ENCODE peak calls at places on chromosomes 12 and 14, in four cellular contexts. One of them, this sample, is unnamed.
A peak's percentile ranks its signal among the peaks of the same experiment; 100 is the strongest.

GRCh38 chr14:81062816-81063215 is 107.4 kb downstream of the TSHR start:
- DNase-seq in K562: peak; percentile 38
- DNase-seq in GM12878: peak; percentile 1
- DNase-seq in HepG2: peak; percentile 10
- DNase-seq in this sample: peak; percentile 50

GRCh38 chr14:53064461-53064860 is 88.7 kb downstream of the DDHD1 start:
- DNase-seq in K562: no peak
- DNase-seq in GM12878: no peak
- DNase-seq in HepG2: no peak
- DNase-seq in this sample: no peak

GRCh38 chr12:95820096-95820703 is 29.6 kb upstream of the NTN4 start:
- DNase-seq in K562: peak; percentile 28
- DNase-seq in GM12878: no peak
- DNase-seq in HepG2: peak; percentile 62
- DNase-seq in this sample: no peak

GRCh38 chr12:95429172-95429510 is 44.8 kb upstream of the METAP2 start:
- DNase-seq in HepG2: no peak
- DNase-seq in K562: no peak
- DNase-seq in GM12878: no peak
- DNase-seq in this sample: no peak

GRCh38 chr12:56836800-56837663 is 73.9 kb downstream of the HSD17B6 start:
- DNase-seq in HepG2: no peak
- DNase-seq in GM12878: no peak
- DNase-seq in K562: peak; percentile 41
- DNase-seq in this sample: no peak

GRCh38 chr12:102948941-102949352 is 8.5 kb upstream of the ASCL1 start:
- DNase-seq in GM12878: no peak
- DNase-seq in HepG2: peak; percentile 10
- DNase-seq in K562: peak; percentile 56
- DNase-seq in this sample: peak; percentile 94

GRCh38 chr12:114041590-114041989 is 75.5 kb upstream of the RBM19 start:
- DNase-seq in GM12878: no peak
- DNase-seq in K562: no peak
- DNase-seq in HepG2: no peak
- DNase-seq in this sample: no peak

GRCh38 chr14:54747616-54748015 is 155.0 kb downstream of the GCH1 start:
- DNase-seq in K562: no peak
- DNase-seq in HepG2: no peak
- DNase-seq in GM12878: no peak
- DNase-seq in this sample: no peak

GRCh38 chr12:57224973-57225679 is 4.4 kb upstream of the SHMT2 start:
- DNase-seq in HepG2: no peak
- DNase-seq in GM12878: no peak
- DNase-seq in K562: no peak
- DNase-seq in this sample: no peak

GRCh38 chr12:63764481-63764880 is 15.2 kb upstream of the RXYLT1 start:
- DNase-seq in K562: no peak
- DNase-seq in GM12878: no peak
- DNase-seq in HepG2: no peak
- DNase-seq in this sample: no peak

GRCh38 chr14:96861568-96862310 is 64.6 kb downstream of the VRK1 start:
- DNase-seq in GM12878: no peak
- DNase-seq in K562: no peak
- DNase-seq in HepG2: peak; percentile 3
- DNase-seq in this sample: peak; percentile 36

GRCh38 chr12:109744026-109744425 is 30.4 kb downstream of the FAM222A start:
- DNase-seq in K562: no peak
- DNase-seq in HepG2: no peak
- DNase-seq in GM12878: no peak
- DNase-seq in this sample: no peak

GRCh38 chr14:86943391-86944365 is 1049.3 kb downstream of the GALC start:
- DNase-seq in K562: no peak
- DNase-seq in HepG2: no peak
- DNase-seq in GM12878: no peak
- DNase-seq in this sample: no peak

DNA sequence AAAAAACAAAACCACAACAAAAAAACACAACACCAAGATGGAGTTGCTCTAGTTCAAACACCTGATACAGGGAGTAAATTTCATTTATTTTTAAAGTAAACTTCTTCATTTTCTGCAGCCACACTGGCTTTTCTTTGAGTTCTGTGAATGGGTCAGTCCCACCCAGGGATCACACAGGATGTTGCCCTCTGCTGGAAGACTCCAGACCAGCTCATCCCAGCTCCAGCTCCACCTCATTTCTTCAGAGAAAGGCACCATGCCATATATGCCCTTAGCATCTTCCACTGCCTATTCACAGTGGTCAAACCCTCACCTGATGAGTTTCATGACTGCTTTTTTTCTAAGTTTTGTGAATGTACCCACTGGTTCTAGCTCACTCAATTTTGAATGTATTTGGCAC is 8.0 kb downstream of the GLIPR1 start:
- DNase-seq in K562: peak; percentile 50
- DNase-seq in GM12878: no peak
- DNase-seq in HepG2: peak; percentile 12
- DNase-seq in this sample: no peak
- TF ChIP-seq ZNF274 in K562: no peak
- TF ChIP-seq ZNF274 in GM12878: no peak
- TF ChIP-seq ZNF274 in HepG2: no peak
- TF ChIP-seq ZNF274 in this sample: no peak

DNA sequence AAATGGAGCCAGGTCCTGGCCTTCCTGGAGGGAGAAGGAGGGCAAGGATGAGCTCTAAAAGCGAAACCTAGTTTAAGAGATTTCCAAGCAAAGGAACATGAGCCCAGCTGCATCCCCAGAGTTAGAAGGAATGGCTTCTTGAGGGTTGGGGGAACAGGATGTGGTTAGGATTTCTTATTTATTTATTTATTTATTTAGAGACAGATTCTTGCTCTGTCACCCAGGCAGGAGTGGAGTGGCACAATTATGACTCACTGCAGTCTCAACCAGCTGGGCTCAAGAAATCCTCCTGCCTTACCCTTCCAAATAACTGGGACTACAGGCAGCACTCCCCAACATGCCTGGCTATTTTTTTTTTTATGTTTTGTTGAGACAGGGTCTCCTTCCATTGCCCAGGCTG is 25.3 kb upstream of the TMEM106C start:
- DNase-seq in GM12878: no peak
- DNase-seq in K562: no peak
- DNase-seq in HepG2: no peak
- DNase-seq in this sample: no peak
- TF ChIP-seq TAF1 in GM12878: no peak
- TF ChIP-seq TAF1 in K562: no peak
- TF ChIP-seq TAF1 in HepG2: no peak
- TF ChIP-seq TAF1 in this sample: no peak

GRCh38 chr14:99721792-99722516 is 37.9 kb downstream of the CYP46A1 start:
- DNase-seq in GM12878: no peak
- DNase-seq in HepG2: no peak
- DNase-seq in K562: no peak
- DNase-seq in this sample: peak; percentile 24
- TF ChIP-seq ZNF274 in GM12878: no peak
- TF ChIP-seq ZNF274 in HepG2: no peak
- TF ChIP-seq ZNF274 in K562: no peak
- TF ChIP-seq ZNF274 in this sample: no peak

GRCh38 chr14:42353315-42353714 is 746.6 kb downstream of the LRFN5 start:
- DNase-seq in K562: no peak
- DNase-seq in GM12878: no peak
- DNase-seq in HepG2: no peak
- DNase-seq in this sample: no peak
- TF ChIP-seq TAF1 in K562: no peak
- TF ChIP-seq TAF1 in GM12878: no peak
- TF ChIP-seq TAF1 in HepG2: no peak
- TF ChIP-seq TAF1 in this sample: no peak

DNA sequence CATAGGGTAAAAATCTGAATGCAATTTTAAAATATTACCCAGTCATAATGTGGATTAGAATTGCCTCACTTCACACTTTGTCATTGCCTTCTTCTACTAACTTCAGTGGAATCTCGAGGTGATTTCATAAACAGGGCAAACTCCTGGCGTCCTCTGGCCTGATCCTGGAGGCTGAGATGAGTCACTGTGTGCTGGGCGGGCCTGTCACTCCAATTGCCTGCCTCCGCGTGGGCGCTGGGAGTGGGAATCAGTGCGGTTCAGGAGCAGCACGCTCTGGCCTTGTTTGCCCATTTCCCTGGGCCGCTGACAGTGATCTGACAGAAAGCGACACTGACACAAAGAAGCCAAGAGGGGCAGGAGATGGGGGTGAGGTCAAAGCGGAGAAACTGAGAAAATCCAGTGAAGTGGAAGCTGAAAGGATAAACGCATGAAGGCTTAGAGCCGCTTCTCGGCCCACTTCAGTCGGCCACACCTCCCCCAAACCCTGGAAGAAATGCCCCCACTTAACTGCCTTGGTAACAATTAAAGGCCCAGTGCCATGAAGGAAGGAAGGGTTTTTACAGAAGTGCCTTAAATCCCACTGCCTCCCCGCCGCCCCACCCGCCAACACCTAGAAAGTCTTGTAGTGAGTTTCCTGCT is 29.8 kb downstream of the LGR5 start:
- DNase-seq in GM12878: no peak
- DNase-seq in HepG2: peak; percentile 55
- DNase-seq in K562: peak; percentile 70
- DNase-seq in this sample: no peak
- TF ChIP-seq ZNF274 in GM12878: no peak
- TF ChIP-seq ZNF274 in HepG2: no peak
- TF ChIP-seq ZNF274 in K562: no peak
- TF ChIP-seq ZNF274 in this sample: no peak

GRCh38 chr14:78611031-78611430 is 440.9 kb downstream of the NRXN3 start:
- DNase-seq in GM12878: no peak
- DNase-seq in HepG2: no peak
- DNase-seq in K562: no peak
- DNase-seq in this sample: no peak

GRCh38 chr14:78612666-78613065 is 442.5 kb downstream of the NRXN3 start:
- DNase-seq in K562: no peak
- DNase-seq in GM12878: no peak
- DNase-seq in HepG2: no peak
- DNase-seq in this sample: no peak

GRCh38 chr14:78606111-78606510 is 435.9 kb downstream of the NRXN3 start:
- DNase-seq in K562: no peak
- DNase-seq in GM12878: no peak
- DNase-seq in HepG2: no peak
- DNase-seq in this sample: no peak

GRCh38 chr14:78611796-78612571 is 441.8 kb downstream of the NRXN3 start:
- DNase-seq in GM12878: no peak
- DNase-seq in K562: no peak
- DNase-seq in HepG2: no peak
- DNase-seq in this sample: no peak

DNA sequence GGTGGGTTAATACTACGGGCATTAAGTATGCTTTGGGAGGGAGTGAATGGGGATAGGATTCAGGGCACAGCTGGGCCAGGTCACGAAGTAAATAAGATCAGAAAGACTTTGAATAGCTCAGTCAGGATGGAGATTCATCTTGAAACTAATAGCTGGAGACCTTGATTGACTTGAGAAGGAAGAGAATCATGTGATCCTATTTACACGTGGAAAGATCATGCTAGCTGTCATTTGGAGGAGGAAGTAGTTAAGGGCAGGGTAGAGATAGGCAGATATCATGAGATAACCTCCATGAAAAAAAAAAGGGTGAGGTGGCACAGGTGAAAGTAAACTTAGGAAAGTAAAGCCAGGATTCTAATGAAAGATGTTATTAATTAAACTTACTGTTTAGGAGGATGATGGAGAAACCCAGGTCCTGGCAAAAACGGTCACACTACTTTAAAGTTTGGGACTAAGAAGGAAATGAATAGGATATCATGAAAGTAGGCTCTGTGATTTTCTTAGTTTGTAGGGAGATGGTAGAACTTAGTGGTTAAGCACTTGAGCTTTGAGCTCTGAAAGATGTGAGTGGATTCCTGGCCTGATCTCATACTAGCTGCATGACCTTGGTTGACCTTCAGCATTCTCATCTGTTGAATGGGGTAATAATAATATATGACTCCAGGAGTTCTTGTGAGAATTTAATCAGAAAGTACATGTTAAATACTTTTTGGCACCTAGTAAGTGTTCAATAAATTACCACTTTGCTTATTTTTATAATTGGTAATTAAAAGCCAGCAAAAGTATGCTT is 439.0 kb downstream of the NRXN3 start:
- DNase-seq in GM12878: no peak
- DNase-seq in HepG2: no peak
- DNase-seq in K562: no peak
- DNase-seq in this sample: no peak
- TF ChIP-seq TAF1 in GM12878: no peak
- TF ChIP-seq TAF1 in HepG2: no peak
- TF ChIP-seq TAF1 in K562: no peak
- TF ChIP-seq TAF1 in this sample: no peak

GRCh38 chr14:95294834-95295599 is 24.7 kb downstream of the CLMN start:
- DNase-seq in GM12878: no peak
- DNase-seq in K562: no peak
- DNase-seq in HepG2: peak; percentile 39
- DNase-seq in this sample: no peak
- TF ChIP-seq ZNF274 in GM12878: no peak
- TF ChIP-seq ZNF274 in K562: no peak
- TF ChIP-seq ZNF274 in HepG2: peak; percentile 31
- TF ChIP-seq ZNF274 in this sample: no peak

DNA sequence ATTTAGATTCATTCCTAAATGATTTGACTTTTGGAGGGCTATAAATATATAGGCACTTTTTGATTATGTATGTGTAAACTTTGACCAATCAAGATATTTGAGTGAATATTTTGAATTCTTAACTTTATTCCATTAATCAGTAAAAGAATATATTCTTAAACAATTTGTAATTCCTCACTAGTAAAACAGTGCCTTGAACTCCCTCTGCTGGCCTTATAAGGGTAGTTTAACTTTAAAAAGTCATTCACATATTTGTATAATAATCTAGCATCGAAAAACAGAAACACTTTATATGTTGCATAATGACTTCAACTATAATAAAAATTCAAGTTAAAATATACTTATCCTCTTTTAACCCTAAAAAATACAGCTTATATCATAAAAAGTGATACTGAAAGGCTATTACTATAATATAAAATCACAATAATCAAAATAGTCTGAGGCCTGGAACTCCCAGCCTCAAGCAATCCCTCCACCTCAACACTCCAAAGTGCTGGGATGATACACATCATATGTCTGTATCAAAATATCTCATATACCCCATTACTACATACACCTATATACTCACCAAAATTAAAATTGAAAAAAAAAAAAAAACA is 31.2 kb downstream of the CCDC59 start:
- DNase-seq in HepG2: peak; percentile 13
- DNase-seq in GM12878: no peak
- DNase-seq in K562: peak; percentile 7
- DNase-seq in this sample: no peak
- TF ChIP-seq TAF1 in HepG2: no peak
- TF ChIP-seq TAF1 in GM12878: no peak
- TF ChIP-seq TAF1 in K562: no peak
- TF ChIP-seq TAF1 in this sample: no peak

GRCh38 chr12:11719678-11720099 is 70.2 kb downstream of the ETV6 start:
- DNase-seq in GM12878: no peak
- DNase-seq in K562: peak; percentile 8
- DNase-seq in HepG2: no peak
- DNase-seq in this sample: no peak
- TF ChIP-seq ZNF274 in GM12878: no peak
- TF ChIP-seq ZNF274 in K562: no peak
- TF ChIP-seq ZNF274 in HepG2: no peak
- TF ChIP-seq ZNF274 in this sample: no peak

This sample was measured in H1.